ENCODE peak calls at places on chromosome 9, in eight cellular contexts. One of them, this sample, is unnamed. For H3K9me3, the result is how much of the 10 kb centered on the place peaks cover.

GRCh38 chr9:131642496-131643083 is 97.3 kb downstream of the PRRT1B start:
- DNase-seq in stomach: no peak
- DNase-seq in adrenal gland: no peak
- DNase-seq in body of pancreas: no peak
- DNase-seq in HCT116: no peak
- DNase-seq in uterus: no peak
- DNase-seq in transverse colon: no peak
- DNase-seq in A549: no peak
- DNase-seq in this sample: no peak

GRCh38 chr9:137445275-137445807 is 4.2 kb upstream of the ENTPD8 start:
- DNase-seq in stomach: peak
- DNase-seq in adrenal gland: peak
- DNase-seq in A549: peak
- DNase-seq in body of pancreas: peak
- DNase-seq in transverse colon: peak
- DNase-seq in HCT116: peak
- DNase-seq in uterus: peak
- DNase-seq in this sample: no peak

GRCh38 chr9:69677931-69678330 is 5.8 kb upstream of the APBA1 start:
- DNase-seq in body of pancreas: no peak
- DNase-seq in stomach: no peak
- DNase-seq in HCT116: no peak
- DNase-seq in A549: no peak
- DNase-seq in uterus: no peak
- DNase-seq in adrenal gland: no peak
- DNase-seq in transverse colon: no peak
- DNase-seq in this sample: no peak

GRCh38 chr9:135104761-135105160 is 17.3 kb downstream of the OLFM1 start:
- DNase-seq in adrenal gland: no peak
- DNase-seq in HCT116: no peak
- DNase-seq in uterus: no peak
- DNase-seq in A549: no peak
- DNase-seq in transverse colon: no peak
- DNase-seq in stomach: no peak
- DNase-seq in body of pancreas: no peak
- DNase-seq in this sample: no peak

GRCh38 chr9:21919377-21920362 is 74.5 kb downstream of the CDKN2A start:
- DNase-seq in HCT116: peak
- DNase-seq in uterus: no peak
- DNase-seq in transverse colon: no peak
- DNase-seq in A549: no peak
- DNase-seq in adrenal gland: no peak
- DNase-seq in stomach: no peak
- DNase-seq in body of pancreas: no peak
- DNase-seq in this sample: no peak

GRCh38 chr9:109868222-109868621 is 88.2 kb downstream of the PALM2AKAP2 start:
- DNase-seq in stomach: no peak
- DNase-seq in uterus: no peak
- DNase-seq in body of pancreas: no peak
- DNase-seq in HCT116: no peak
- DNase-seq in A549: no peak
- DNase-seq in adrenal gland: no peak
- DNase-seq in transverse colon: no peak
- DNase-seq in this sample: no peak

GRCh38 chr9:133825555-133826198 is 87.5 kb upstream of the SARDH start:
- DNase-seq in body of pancreas: no peak
- DNase-seq in transverse colon: no peak
- DNase-seq in A549: no peak
- DNase-seq in stomach: no peak
- DNase-seq in HCT116: no peak
- DNase-seq in uterus: no peak
- DNase-seq in adrenal gland: no peak
- DNase-seq in this sample: no peak

GRCh38 chr9:134617246-134617645 is 24.4 kb upstream of the COL5A1 start:
- DNase-seq in HCT116: no peak
- DNase-seq in transverse colon: no peak
- DNase-seq in A549: no peak
- DNase-seq in uterus: peak
- DNase-seq in body of pancreas: peak
- DNase-seq in stomach: no peak
- DNase-seq in adrenal gland: peak
- DNase-seq in this sample: no peak

GRCh38 chr9:72386186-72386585 is 21.2 kb upstream of the ZFAND5 start:
- DNase-seq in uterus: no peak
- DNase-seq in transverse colon: no peak
- DNase-seq in body of pancreas: no peak
- DNase-seq in HCT116: no peak
- DNase-seq in adrenal gland: no peak
- DNase-seq in A549: no peak
- DNase-seq in stomach: no peak
- DNase-seq in this sample: no peak

GRCh38 chr9:91192379-91192775 is 169.3 kb downstream of the AUH start:
- DNase-seq in body of pancreas: peak
- DNase-seq in HCT116: no peak
- DNase-seq in stomach: no peak
- DNase-seq in adrenal gland: no peak
- DNase-seq in uterus: no peak
- DNase-seq in A549: no peak
- DNase-seq in transverse colon: no peak
- DNase-seq in this sample: no peak

GRCh38 chr9:108234811-108235210 is 621.0 kb downstream of the ACTL7B start:
- DNase-seq in A549: no peak
- DNase-seq in uterus: no peak
- DNase-seq in body of pancreas: no peak
- DNase-seq in adrenal gland: no peak
- DNase-seq in stomach: no peak
- DNase-seq in transverse colon: no peak
- DNase-seq in HCT116: no peak
- DNase-seq in this sample: no peak

GRCh38 chr9:16413509-16414016 is 456.9 kb downstream of the BNC2 start:
- DNase-seq in transverse colon: no peak
- DNase-seq in uterus: peak
- DNase-seq in A549: peak
- DNase-seq in adrenal gland: no peak
- DNase-seq in body of pancreas: no peak
- DNase-seq in stomach: no peak
- DNase-seq in HCT116: no peak
- DNase-seq in this sample: no peak

GRCh38 chr9:88791105-88791805 is 200.0 kb upstream of the S1PR3 start:
- DNase-seq in HCT116: no peak
- DNase-seq in body of pancreas: no peak
- DNase-seq in transverse colon: no peak
- DNase-seq in adrenal gland: peak
- DNase-seq in uterus: peak
- DNase-seq in A549: no peak
- DNase-seq in stomach: no peak
- DNase-seq in this sample: no peak

GRCh38 chr9:250039-250438 is 35.4 kb downstream of the DOCK8 start:
- DNase-seq in stomach: no peak
- DNase-seq in transverse colon: no peak
- DNase-seq in adrenal gland: peak
- DNase-seq in uterus: no peak
- DNase-seq in body of pancreas: no peak
- DNase-seq in HCT116: no peak
- DNase-seq in A549: no peak
- DNase-seq in this sample: no peak

GRCh38 chr9:123828449-123828848 is 101.5 kb downstream of the DENND1A start:
- DNase-seq in HCT116: no peak
- DNase-seq in A549: peak
- DNase-seq in uterus: no peak
- DNase-seq in stomach: no peak
- DNase-seq in body of pancreas: no peak
- DNase-seq in adrenal gland: no peak
- DNase-seq in transverse colon: no peak
- DNase-seq in this sample: no peak
- H3K9me3 ChIP-seq in HCT116: under half
- H3K9me3 ChIP-seq in A549: under half
- H3K9me3 ChIP-seq in uterus: under half
- H3K9me3 ChIP-seq in stomach: under half
- H3K9me3 ChIP-seq in body of pancreas: under half
- H3K9me3 ChIP-seq in adrenal gland: under half
- H3K9me3 ChIP-seq in transverse colon: under half
- H3K9me3 ChIP-seq in this sample: under half

DNA sequence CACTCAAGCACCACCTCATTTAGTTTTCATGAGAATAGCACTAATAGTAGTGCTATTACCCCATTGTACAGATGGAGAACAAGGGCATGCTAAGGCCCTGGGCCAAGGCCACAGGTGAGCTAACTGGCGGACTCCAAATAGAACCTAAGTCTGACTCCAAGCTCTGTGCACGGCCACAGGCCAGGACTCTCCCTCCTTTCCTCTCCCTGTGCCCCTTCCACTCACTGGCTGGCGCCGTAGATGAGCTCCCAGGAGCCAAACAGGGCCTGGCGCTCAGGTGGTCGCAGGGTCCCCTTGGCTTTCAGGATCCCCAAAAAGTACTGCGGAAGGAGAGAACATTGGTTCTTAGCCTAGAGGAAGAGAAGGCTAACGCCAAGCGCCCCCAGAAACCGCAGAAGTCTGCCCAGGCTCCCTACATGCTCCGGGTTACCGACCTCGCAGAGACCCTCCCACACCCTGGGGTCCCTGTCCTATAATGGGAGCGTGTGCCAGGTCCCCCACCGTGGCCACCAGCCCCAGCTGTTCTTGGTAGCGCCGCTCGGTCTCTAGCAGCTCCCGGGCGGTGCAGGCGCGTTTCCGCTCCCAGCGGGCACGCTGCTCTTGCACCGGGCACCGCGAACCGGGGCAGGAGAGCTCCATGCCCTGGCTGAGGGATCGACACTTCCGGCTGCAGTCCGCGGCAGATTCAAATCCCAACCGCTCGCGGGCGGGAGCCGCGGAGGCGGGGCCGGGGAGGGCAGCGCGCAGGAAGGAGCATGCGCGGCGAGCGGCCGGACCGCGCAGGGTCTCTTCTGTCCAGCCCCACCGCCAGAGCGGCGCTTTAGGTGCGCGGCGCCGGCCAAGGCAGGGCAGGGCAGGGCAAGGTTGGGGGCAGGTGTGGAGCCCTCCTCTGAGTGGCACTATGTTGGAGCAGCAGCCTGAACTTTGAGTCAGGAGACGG is at the start of gene ARHGEF39:
- DNase-seq in adrenal gland: peak
- DNase-seq in uterus: peak
- DNase-seq in transverse colon: peak
- DNase-seq in HCT116: peak
- DNase-seq in body of pancreas: peak
- DNase-seq in A549: peak
- DNase-seq in stomach: peak
- DNase-seq in this sample: no peak
- TF ChIP-seq POLR2A in adrenal gland: peak
- TF ChIP-seq POLR2A in uterus: peak
- TF ChIP-seq POLR2A in transverse colon: peak
- TF ChIP-seq POLR2A in HCT116: peak
- TF ChIP-seq POLR2A in body of pancreas: peak
- TF ChIP-seq POLR2A in A549: peak
- TF ChIP-seq POLR2A in stomach: no peak
- TF ChIP-seq POLR2A in this sample: no peak

DNA sequence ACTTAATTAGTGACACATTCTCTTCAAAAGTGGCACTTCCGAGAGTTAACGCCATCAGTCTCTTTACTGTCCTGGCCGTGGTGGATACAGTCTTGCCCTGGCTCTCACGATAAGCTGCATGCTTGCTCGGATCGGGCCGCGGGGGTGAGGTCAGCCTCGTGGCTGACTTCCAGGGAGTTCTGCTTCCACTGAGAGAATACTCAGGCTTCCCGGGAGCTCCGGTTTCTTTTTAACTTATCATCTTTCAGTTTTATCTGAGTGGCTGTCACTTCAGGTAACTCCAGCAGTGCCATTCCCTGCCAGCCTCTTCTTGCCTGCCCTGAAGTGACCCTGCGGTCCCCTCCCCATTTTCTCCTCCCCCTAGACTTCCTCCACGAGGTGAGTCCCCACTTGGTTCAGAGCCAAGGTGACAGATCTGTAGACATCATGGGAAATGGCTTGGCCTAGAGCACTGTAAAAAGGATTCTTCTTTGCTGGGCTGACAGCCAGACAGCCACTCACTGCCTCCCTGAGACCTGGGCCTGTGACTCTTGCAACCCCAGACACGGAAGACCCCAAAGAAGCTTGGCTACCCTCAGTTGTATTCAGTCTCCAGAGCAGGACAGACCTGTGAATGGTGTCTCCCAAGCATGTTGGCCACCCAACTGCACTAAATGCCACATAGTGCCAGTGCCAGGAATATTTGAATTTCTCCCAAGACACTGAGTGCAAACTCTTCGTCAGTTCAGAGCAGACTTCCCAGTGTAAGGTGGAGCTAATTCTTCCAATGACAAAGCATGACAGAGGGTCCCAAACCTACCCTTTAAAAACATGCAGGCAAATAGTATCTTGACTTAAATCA is 95.1 kb downstream of the DAPK1 start:
- DNase-seq in transverse colon: peak
- DNase-seq in stomach: peak
- DNase-seq in HCT116: no peak
- DNase-seq in A549: no peak
- DNase-seq in adrenal gland: peak
- DNase-seq in body of pancreas: peak
- DNase-seq in uterus: peak
- DNase-seq in this sample: no peak
- H3K4me3 ChIP-seq in transverse colon: no peak
- H3K4me3 ChIP-seq in stomach: no peak
- H3K4me3 ChIP-seq in HCT116: no peak
- H3K4me3 ChIP-seq in A549: no peak
- H3K4me3 ChIP-seq in adrenal gland: no peak
- H3K4me3 ChIP-seq in body of pancreas: no peak
- H3K4me3 ChIP-seq in uterus: no peak
- H3K4me3 ChIP-seq in this sample: no peak

GRCh38 chr9:80554856-80555255 is 983.1 kb downstream of the TLE4 start:
- DNase-seq in uterus: no peak
- DNase-seq in adrenal gland: no peak
- DNase-seq in HCT116: no peak
- DNase-seq in A549: no peak
- DNase-seq in stomach: no peak
- DNase-seq in body of pancreas: no peak
- DNase-seq in transverse colon: no peak
- DNase-seq in this sample: no peak
- H3K9me3 ChIP-seq in uterus: under half
- H3K9me3 ChIP-seq in adrenal gland: under half
- H3K9me3 ChIP-seq in HCT116: under half
- H3K9me3 ChIP-seq in A549: under half
- H3K9me3 ChIP-seq in stomach: under half
- H3K9me3 ChIP-seq in body of pancreas: under half
- H3K9me3 ChIP-seq in transverse colon: under half
- H3K9me3 ChIP-seq in this sample: under half

This sample was measured in vagina.